ENCODE peak calls at places on chromosomes 1 and 21, in six cellular contexts. One of them, this sample, is unnamed.
A peak's percentile ranks its signal among the peaks of the same experiment; 100 is the strongest.

GRCh38 chr1:30727796-30728195 is 4.4 kb upstream of the MATN1 start:
- DNase-seq in HepG2: no peak
- DNase-seq in K562: peak; percentile 77
- DNase-seq in endothelial cell of umbilical vein: peak; percentile 35
- DNase-seq in GM12878: no peak
- DNase-seq in A549: no peak
- DNase-seq in this sample: no peak

GRCh38 chr1:26340047-26340481 is 13.9 kb downstream of the CRYBG2 start:
- DNase-seq in HepG2: no peak
- DNase-seq in K562: no peak
- DNase-seq in GM12878: no peak
- DNase-seq in endothelial cell of umbilical vein: no peak
- DNase-seq in A549: no peak
- DNase-seq in this sample: no peak

GRCh38 chr1:53578358-53578757 is 119.2 kb downstream of the DMRTB1 start:
- DNase-seq in endothelial cell of umbilical vein: no peak
- DNase-seq in GM12878: no peak
- DNase-seq in A549: no peak
- DNase-seq in HepG2: no peak
- DNase-seq in K562: no peak
- DNase-seq in this sample: no peak

GRCh38 chr1:162570718-162571117 is 9.2 kb downstream of the UAP1 start:
- DNase-seq in GM12878: no peak
- DNase-seq in HepG2: no peak
- DNase-seq in A549: no peak
- DNase-seq in endothelial cell of umbilical vein: no peak
- DNase-seq in K562: no peak
- DNase-seq in this sample: no peak

GRCh38 chr1:48674641-48675040 is 102.0 kb downstream of the BEND5 start:
- DNase-seq in K562: no peak
- DNase-seq in GM12878: no peak
- DNase-seq in A549: no peak
- DNase-seq in endothelial cell of umbilical vein: no peak
- DNase-seq in HepG2: no peak
- DNase-seq in this sample: peak; percentile 79

GRCh38 chr1:15328785-15329480 is 80.8 kb upstream of the EFHD2 start:
- DNase-seq in K562: peak; percentile 66
- DNase-seq in GM12878: no peak
- DNase-seq in HepG2: no peak
- DNase-seq in A549: no peak
- DNase-seq in endothelial cell of umbilical vein: peak; percentile 90
- DNase-seq in this sample: no peak

GRCh38 chr21:45263534-45263933 is 24.2 kb downstream of the POFUT2 start:
- DNase-seq in HepG2: no peak
- DNase-seq in K562: no peak
- DNase-seq in GM12878: no peak
- DNase-seq in A549: no peak
- DNase-seq in endothelial cell of umbilical vein: no peak
- DNase-seq in this sample: no peak

GRCh38 chr1:9615316-9616063 is 26.8 kb downstream of the TMEM201 start:
- DNase-seq in endothelial cell of umbilical vein: peak; percentile 36
- DNase-seq in HepG2: peak; percentile 35
- DNase-seq in A549: peak; percentile 65
- DNase-seq in K562: peak; percentile 79
- DNase-seq in GM12878: no peak
- DNase-seq in this sample: peak; percentile 73

GRCh38 chr1:82586473-82586872 is 785.7 kb downstream of the ADGRL2 start:
- DNase-seq in A549: no peak
- DNase-seq in HepG2: no peak
- DNase-seq in GM12878: no peak
- DNase-seq in endothelial cell of umbilical vein: no peak
- DNase-seq in K562: no peak
- DNase-seq in this sample: peak; percentile 1

GRCh38 chr1:156128749-156129682 is 14.5 kb downstream of the LMNA start:
- DNase-seq in endothelial cell of umbilical vein: peak; percentile 47
- DNase-seq in A549: no peak
- DNase-seq in HepG2: no peak
- DNase-seq in GM12878: no peak
- DNase-seq in K562: no peak
- DNase-seq in this sample: peak; percentile 76

GRCh38 chr1:170460379-170460778 is 71.6 kb upstream of the GORAB start:
- DNase-seq in GM12878: no peak
- DNase-seq in K562: no peak
- DNase-seq in endothelial cell of umbilical vein: no peak
- DNase-seq in HepG2: no peak
- DNase-seq in A549: no peak
- DNase-seq in this sample: no peak

DNA sequence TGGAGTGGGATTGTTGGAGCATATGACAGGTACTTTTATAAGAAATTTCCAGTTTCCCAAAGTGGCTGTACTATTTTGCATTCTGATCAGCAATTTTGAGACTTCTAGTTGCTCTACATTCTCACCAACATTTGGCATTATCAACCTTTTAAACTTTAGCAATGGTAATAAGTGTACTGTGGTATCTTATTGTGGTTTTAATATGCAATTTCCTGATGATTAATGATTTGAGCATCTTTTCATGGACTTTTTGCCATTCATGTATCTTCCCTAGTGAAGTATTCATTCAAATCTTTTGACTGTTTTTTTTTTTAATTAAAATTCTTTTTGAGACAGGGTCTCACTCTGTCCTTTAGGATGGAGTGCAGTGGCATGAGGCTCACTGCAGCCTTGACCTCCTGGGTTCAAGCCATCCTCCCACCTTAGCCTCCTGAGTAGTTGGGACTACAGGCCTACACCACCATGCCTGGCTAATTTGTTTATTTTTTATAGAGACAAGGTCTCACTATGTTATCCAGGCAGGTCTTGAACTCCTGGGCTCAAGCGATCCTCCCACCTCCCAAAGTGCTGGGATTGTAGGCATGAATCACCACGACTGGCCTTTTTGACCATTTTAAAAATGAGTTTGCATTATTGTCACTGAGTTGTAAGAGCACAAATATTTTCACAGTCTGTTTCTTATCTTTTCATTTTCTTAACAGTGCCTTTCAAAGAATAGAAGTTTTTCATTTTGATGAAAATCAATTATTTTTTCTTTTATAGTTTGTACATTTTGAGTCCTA is 7.8 kb upstream of the SLC6A9 start:
- DNase-seq in HepG2: no peak
- DNase-seq in endothelial cell of umbilical vein: no peak
- DNase-seq in K562: no peak
- DNase-seq in GM12878: no peak
- DNase-seq in A549: no peak
- DNase-seq in this sample: no peak
- TF ChIP-seq MYC in HepG2: no peak
- TF ChIP-seq MYC in endothelial cell of umbilical vein: no peak
- TF ChIP-seq MYC in K562: no peak
- TF ChIP-seq MYC in GM12878: no peak
- TF ChIP-seq MYC in A549: no peak
- TF ChIP-seq MYC in this sample: no peak

DNA sequence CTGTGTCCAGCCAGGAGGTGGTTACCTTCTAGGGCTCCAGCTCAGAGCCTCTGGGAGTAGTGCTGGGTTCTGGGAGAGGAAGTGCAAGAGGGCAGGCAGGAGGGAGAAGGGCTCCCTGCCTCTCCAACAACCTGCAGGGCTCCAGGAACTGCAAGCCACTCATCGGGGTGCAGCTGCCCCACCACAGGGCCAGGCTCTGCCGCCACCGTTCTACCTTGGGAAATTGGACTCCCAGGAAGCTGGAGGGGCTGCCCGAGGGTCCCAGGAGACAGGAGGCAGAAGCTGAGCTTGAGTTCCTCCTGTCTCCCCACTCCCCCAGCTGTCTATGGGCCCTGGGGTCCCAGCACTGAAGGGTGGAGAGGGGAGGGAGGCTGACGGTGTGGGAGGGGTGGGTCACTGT is 7.4 kb upstream of the PRDM16 start:
- DNase-seq in HepG2: no peak
- DNase-seq in K562: no peak
- DNase-seq in A549: no peak
- DNase-seq in endothelial cell of umbilical vein: no peak
- DNase-seq in GM12878: no peak
- DNase-seq in this sample: no peak
- TF ChIP-seq MAX in HepG2: no peak
- TF ChIP-seq MAX in K562: no peak
- TF ChIP-seq MAX in A549: no peak
- TF ChIP-seq MAX in endothelial cell of umbilical vein: no peak
- TF ChIP-seq MAX in GM12878: no peak
- TF ChIP-seq MAX in this sample: no peak

DNA sequence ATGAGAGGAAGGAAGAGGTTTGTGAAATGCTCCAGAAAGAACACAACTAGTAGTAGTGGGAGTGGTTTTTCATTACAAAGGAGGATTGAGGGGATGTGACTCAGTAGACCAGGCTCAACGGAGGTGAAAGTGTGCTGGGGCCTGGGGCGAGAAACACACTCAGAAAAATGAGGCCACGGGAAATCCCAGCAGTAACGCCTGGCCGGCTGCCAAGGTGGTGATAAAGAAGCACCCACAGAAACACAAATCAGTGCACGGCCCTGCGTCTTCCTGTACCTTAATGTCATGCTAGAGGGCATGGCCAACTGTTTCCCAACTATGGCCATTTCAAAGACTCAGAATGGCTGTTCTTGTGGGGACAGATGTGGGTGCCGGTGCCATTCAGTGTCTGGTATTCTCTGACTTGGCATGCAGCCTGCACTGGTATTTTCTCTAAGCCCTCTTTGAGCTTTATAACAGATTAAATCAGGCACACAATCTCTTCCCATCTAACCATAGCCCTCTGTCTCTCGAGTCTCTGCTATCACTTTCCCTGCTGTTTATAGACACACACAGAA is 38.2 kb downstream of the URB2 start:
- DNase-seq in HepG2: no peak
- DNase-seq in endothelial cell of umbilical vein: peak; percentile 85
- DNase-seq in K562: no peak
- DNase-seq in A549: no peak
- DNase-seq in GM12878: peak; percentile 69
- DNase-seq in this sample: no peak
- TF ChIP-seq MYC in HepG2: no peak
- TF ChIP-seq MYC in endothelial cell of umbilical vein: no peak
- TF ChIP-seq MYC in K562: no peak
- TF ChIP-seq MYC in A549: no peak
- TF ChIP-seq MYC in GM12878: no peak
- TF ChIP-seq MYC in this sample: no peak

GRCh38 chr1:46181343-46182260 is 5.3 kb upstream of the P3R3URF start:
- DNase-seq in GM12878: no peak
- DNase-seq in endothelial cell of umbilical vein: peak; percentile 80
- DNase-seq in K562: no peak
- DNase-seq in A549: no peak
- DNase-seq in HepG2: no peak
- DNase-seq in this sample: no peak
- TF ChIP-seq MAX in GM12878: no peak
- TF ChIP-seq MAX in endothelial cell of umbilical vein: no peak
- TF ChIP-seq MAX in K562: no peak
- TF ChIP-seq MAX in A549: no peak
- TF ChIP-seq MAX in HepG2: no peak
- TF ChIP-seq MAX in this sample: no peak